ENCODE peak calls at places on chromosomes 2 and 18, in nine cellular contexts. One of them, this sample, is unnamed.

GRCh38 chr2:182038579-182038978 is 52.9 kb downstream of the PPP1R1C start:
- DNase-seq in NCI-H1417: no peak
- DNase-seq in HT1080: peak
- DNase-seq in retinal pigment epithelial cell: peak
- DNase-seq in H9: no peak
- DNase-seq in SW 1271: peak
- DNase-seq in GM12865: no peak
- DNase-seq in MV-4-11: no peak
- DNase-seq in activated naive CD4-positive, alpha-beta T cell treated with Interleukin-2 at 50 U/mL for 16 hours: no peak
- DNase-seq in this sample: no peak

GRCh38 chr2:27729614-27730013 is 41.9 kb upstream of the MRPL33 start:
- DNase-seq in NCI-H1417: no peak
- DNase-seq in HT1080: no peak
- DNase-seq in retinal pigment epithelial cell: no peak
- DNase-seq in H9: no peak
- DNase-seq in SW 1271: no peak
- DNase-seq in GM12865: no peak
- DNase-seq in MV-4-11: no peak
- DNase-seq in activated naive CD4-positive, alpha-beta T cell treated with Interleukin-2 at 50 U/mL for 16 hours: no peak
- DNase-seq in this sample: no peak

GRCh38 chr18:34661464-34662087 is 48.5 kb upstream of the DTNA start:
- DNase-seq in NCI-H1417: peak
- DNase-seq in HT1080: peak
- DNase-seq in retinal pigment epithelial cell: no peak
- DNase-seq in H9: peak
- DNase-seq in SW 1271: peak
- DNase-seq in GM12865: peak
- DNase-seq in MV-4-11: peak
- DNase-seq in activated naive CD4-positive, alpha-beta T cell treated with Interleukin-2 at 50 U/mL for 16 hours: no peak
- DNase-seq in this sample: peak

GRCh38 chr2:42025151-42025582 is 22.7 kb upstream of the PKDCC start:
- DNase-seq in NCI-H1417: no peak
- DNase-seq in HT1080: peak
- DNase-seq in retinal pigment epithelial cell: no peak
- DNase-seq in H9: peak
- DNase-seq in SW 1271: no peak
- DNase-seq in GM12865: no peak
- DNase-seq in MV-4-11: no peak
- DNase-seq in activated naive CD4-positive, alpha-beta T cell treated with Interleukin-2 at 50 U/mL for 16 hours: no peak
- DNase-seq in this sample: no peak

GRCh38 chr2:32264422-32265149 is at the start of gene NLRC4:
- DNase-seq in NCI-H1417: no peak
- DNase-seq in HT1080: no peak
- DNase-seq in retinal pigment epithelial cell: no peak
- DNase-seq in H9: no peak
- DNase-seq in SW 1271: no peak
- DNase-seq in GM12865: peak
- DNase-seq in MV-4-11: peak
- DNase-seq in activated naive CD4-positive, alpha-beta T cell treated with Interleukin-2 at 50 U/mL for 16 hours: no peak
- DNase-seq in this sample: no peak

GRCh38 chr18:35158728-35159443 is 81.9 kb upstream of the ZNF397 start:
- DNase-seq in NCI-H1417: no peak
- DNase-seq in HT1080: no peak
- DNase-seq in retinal pigment epithelial cell: no peak
- DNase-seq in H9: no peak
- DNase-seq in SW 1271: no peak
- DNase-seq in GM12865: no peak
- DNase-seq in MV-4-11: peak
- DNase-seq in activated naive CD4-positive, alpha-beta T cell treated with Interleukin-2 at 50 U/mL for 16 hours: no peak
- DNase-seq in this sample: no peak

GRCh38 chr2:91442246-91442905 is 2750.9 kb downstream of the RPIA start:
- DNase-seq in NCI-H1417: no peak
- DNase-seq in HT1080: no peak
- DNase-seq in retinal pigment epithelial cell: no peak
- DNase-seq in H9: peak
- DNase-seq in SW 1271: no peak
- DNase-seq in GM12865: no peak
- DNase-seq in MV-4-11: no peak
- DNase-seq in activated naive CD4-positive, alpha-beta T cell treated with Interleukin-2 at 50 U/mL for 16 hours: no peak
- DNase-seq in this sample: no peak

GRCh38 chr2:138829326-138829725 is 49.1 kb upstream of the NXPH2 start:
- DNase-seq in NCI-H1417: peak
- DNase-seq in HT1080: peak
- DNase-seq in retinal pigment epithelial cell: no peak
- DNase-seq in H9: peak
- DNase-seq in SW 1271: peak
- DNase-seq in GM12865: peak
- DNase-seq in MV-4-11: peak
- DNase-seq in activated naive CD4-positive, alpha-beta T cell treated with Interleukin-2 at 50 U/mL for 16 hours: peak
- DNase-seq in this sample: peak

GRCh38 chr18:55880617-55881016 is 292.6 kb upstream of the TCF4 start:
- DNase-seq in NCI-H1417: no peak
- DNase-seq in HT1080: no peak
- DNase-seq in retinal pigment epithelial cell: no peak
- DNase-seq in H9: no peak
- DNase-seq in SW 1271: no peak
- DNase-seq in GM12865: no peak
- DNase-seq in MV-4-11: no peak
- DNase-seq in activated naive CD4-positive, alpha-beta T cell treated with Interleukin-2 at 50 U/mL for 16 hours: no peak
- DNase-seq in this sample: no peak

GRCh38 chr2:55779459-55780421 is 86.1 kb upstream of the PNPT1 start:
- DNase-seq in NCI-H1417: no peak
- DNase-seq in HT1080: peak
- DNase-seq in retinal pigment epithelial cell: no peak
- DNase-seq in H9: no peak
- DNase-seq in SW 1271: peak
- DNase-seq in GM12865: peak
- DNase-seq in MV-4-11: no peak
- DNase-seq in activated naive CD4-positive, alpha-beta T cell treated with Interleukin-2 at 50 U/mL for 16 hours: no peak
- DNase-seq in this sample: no peak

GRCh38 chr2:226797289-226797988 is 2.2 kb downstream of the IRS1 start:
- DNase-seq in NCI-H1417: no peak
- DNase-seq in HT1080: peak
- DNase-seq in retinal pigment epithelial cell: no peak
- DNase-seq in H9: peak
- DNase-seq in SW 1271: no peak
- DNase-seq in GM12865: no peak
- DNase-seq in MV-4-11: no peak
- DNase-seq in activated naive CD4-positive, alpha-beta T cell treated with Interleukin-2 at 50 U/mL for 16 hours: no peak
- DNase-seq in this sample: no peak

GRCh38 chr2:25650249-25650648 is 23.1 kb downstream of the DTNB start:
- DNase-seq in NCI-H1417: no peak
- DNase-seq in HT1080: no peak
- DNase-seq in retinal pigment epithelial cell: no peak
- DNase-seq in H9: no peak
- DNase-seq in SW 1271: no peak
- DNase-seq in GM12865: no peak
- DNase-seq in MV-4-11: no peak
- DNase-seq in activated naive CD4-positive, alpha-beta T cell treated with Interleukin-2 at 50 U/mL for 16 hours: no peak
- DNase-seq in this sample: no peak

GRCh38 chr2:19652811-19653210 is 249.0 kb downstream of the TTC32 start:
- DNase-seq in NCI-H1417: no peak
- DNase-seq in HT1080: no peak
- DNase-seq in retinal pigment epithelial cell: peak
- DNase-seq in H9: no peak
- DNase-seq in SW 1271: no peak
- DNase-seq in GM12865: no peak
- DNase-seq in MV-4-11: no peak
- DNase-seq in activated naive CD4-positive, alpha-beta T cell treated with Interleukin-2 at 50 U/mL for 16 hours: no peak
- DNase-seq in this sample: no peak

GRCh38 chr18:33051397-33051796 is 278.6 kb upstream of the KLHL14 start:
- DNase-seq in NCI-H1417: peak
- DNase-seq in HT1080: no peak
- DNase-seq in retinal pigment epithelial cell: no peak
- DNase-seq in H9: no peak
- DNase-seq in SW 1271: no peak
- DNase-seq in GM12865: no peak
- DNase-seq in MV-4-11: no peak
- DNase-seq in activated naive CD4-positive, alpha-beta T cell treated with Interleukin-2 at 50 U/mL for 16 hours: no peak
- DNase-seq in this sample: peak

GRCh38 chr2:8568543-8569302 is 113.1 kb upstream of the ID2 start:
- DNase-seq in NCI-H1417: no peak
- DNase-seq in HT1080: no peak
- DNase-seq in retinal pigment epithelial cell: no peak
- DNase-seq in H9: peak
- DNase-seq in SW 1271: no peak
- DNase-seq in GM12865: no peak
- DNase-seq in MV-4-11: no peak
- DNase-seq in activated naive CD4-positive, alpha-beta T cell treated with Interleukin-2 at 50 U/mL for 16 hours: no peak
- DNase-seq in this sample: no peak

GRCh38 chr2:156192468-156192867 is 140.1 kb downstream of the NR4A2 start:
- DNase-seq in NCI-H1417: no peak
- DNase-seq in HT1080: no peak
- DNase-seq in retinal pigment epithelial cell: no peak
- DNase-seq in H9: no peak
- DNase-seq in SW 1271: no peak
- DNase-seq in GM12865: peak
- DNase-seq in MV-4-11: peak
- DNase-seq in activated naive CD4-positive, alpha-beta T cell treated with Interleukin-2 at 50 U/mL for 16 hours: no peak
- DNase-seq in this sample: no peak

This sample was measured in COR-L47.